ENCODE peak calls at places on chromosomes 2 and 18, in four cellular contexts. I is cardiac muscle cell; O is activated naive CD4-positive, alpha-beta T cell; Q is A549. G is an unnamed sample.

GRCh38 chr2:62565309-62565908 is 59.4 kb upstream of the TMEM17 start:
- DNase-seq in I (no peak), Q (no peak), O (no peak), G (no peak)

GRCh38 chr18:61898576-61899205 is 5.9 kb upstream of the RNF152 start:
- DNase-seq in I (no peak), O (no peak), Q (no peak), G (no peak)

GRCh38 chr2:22879009-22879863 is 505.7 kb upstream of the KLHL29 start:
- DNase-seq in O (no peak), Q (no peak), I (peak), G (no peak)

GRCh38 chr18:24333116-24333515 is 64.5 kb downstream of the OSBPL1A start:
- DNase-seq in I (no peak), Q (no peak), O (no peak), G (no peak)

GRCh38 chr2:236939751-236940229 is 145.9 kb upstream of the COPS8 start:
- DNase-seq in I (no peak), O (no peak), Q (no peak), G (no peak)

GRCh38 chr2:105959357-105959756 is 214.6 kb downstream of the NCK2 start:
- DNase-seq in I (no peak), Q (no peak), O (no peak), G (no peak)

GRCh38 chr18:23825978-23826405 is 136.7 kb downstream of the LAMA3 start:
- DNase-seq in Q (no peak), I (peak), O (no peak), G (no peak)

GRCh38 chr2:85199692-85200091 is 66.5 kb downstream of the TCF7L1 start:
- DNase-seq in Q (no peak), I (no peak), O (no peak), G (no peak)

GRCh38 chr2:240930096-240930630 is 24.0 kb downstream of the CROCC2 start:
- DNase-seq in I (no peak), O (no peak), Q (no peak), G (no peak)

GRCh38 chr2:199307461-199307860 is 150.3 kb downstream of the SATB2 start:
- DNase-seq in O (no peak), I (no peak), Q (no peak), G (no peak)

GRCh38 chr2:112994648-112995047 is 10.6 kb upstream of the IL36A start:
- DNase-seq in Q (no peak), O (no peak), I (no peak), G (no peak)

GRCh38 chr2:110852541-110853263 is 120.3 kb downstream of the ACOXL start:
- DNase-seq in Q (no peak), I (no peak), O (no peak), G (no peak)

GRCh38 chr18:50696929-50697328 is 122.9 kb downstream of the MRO start:
- DNase-seq in I (no peak), Q (no peak), O (no peak), G (no peak)

GRCh38 chr2:2455151-2455550 is 124.1 kb upstream of the MYT1L start:
- DNase-seq in I (no peak), O (no peak), Q (no peak), G (no peak)

GRCh38 chr2:85433511-85434089 is 15.1 kb downstream of the SH2D6 start:
- DNase-seq in O (no peak), I (no peak), Q (peak), G (peak)

GRCh38 chr2:72089537-72089936 is 58.1 kb downstream of the CYP26B1 start:
- DNase-seq in O (no peak), Q (no peak), I (no peak), G (no peak)

GRCh38 chr18:79294235-79294634 is 101.5 kb upstream of the NFATC1 start:
- DNase-seq in O (no peak), I (no peak), Q (no peak), G (no peak)

GRCh38 chr2:113251118-113251517 is 27.6 kb downstream of the PAX8 start:
- DNase-seq in Q (no peak), O (no peak), I (no peak), G (no peak)

G was measured in HS-27A.